ENCODE peak calls at places on chromosomes 6 and 20, in eight cellular contexts. One of them, this sample, is unnamed.

GRCh38 chr6:158095671-158096070 is 72.4 kb downstream of the SERAC1 start:
- DNase-seq in pancreas: no peak
- DNase-seq in upper lobe of right lung: no peak
- DNase-seq in fibroblast of lung: no peak
- DNase-seq in lung: no peak
- DNase-seq in Panc1: no peak
- DNase-seq in IMR-90: no peak
- DNase-seq in hepatocyte: no peak
- DNase-seq in this sample: no peak

GRCh38 chr6:85684125-85684808 is 41.6 kb upstream of the SYNCRIP start:
- DNase-seq in pancreas: no peak
- DNase-seq in lung: no peak
- DNase-seq in IMR-90: peak; percentile 48
- DNase-seq in fibroblast of lung: no peak
- DNase-seq in hepatocyte: no peak
- DNase-seq in Panc1: no peak
- DNase-seq in upper lobe of right lung: no peak
- DNase-seq in this sample: no peak

GRCh38 chr6:11432713-11433450 is 104.7 kb upstream of the TMEM170B start:
- DNase-seq in hepatocyte: no peak
- DNase-seq in lung: no peak
- DNase-seq in fibroblast of lung: peak; percentile 61
- DNase-seq in Panc1: no peak
- DNase-seq in pancreas: no peak
- DNase-seq in upper lobe of right lung: no peak
- DNase-seq in IMR-90: peak; percentile 77
- DNase-seq in this sample: no peak

GRCh38 chr6:158047120-158047518 is 65.5 kb downstream of the SYNJ2 start:
- DNase-seq in hepatocyte: peak; percentile 56
- DNase-seq in fibroblast of lung: no peak
- DNase-seq in IMR-90: peak; percentile 59
- DNase-seq in upper lobe of right lung: peak; percentile 33
- DNase-seq in lung: no peak
- DNase-seq in Panc1: no peak
- DNase-seq in pancreas: no peak
- DNase-seq in this sample: no peak

GRCh38 chr20:5001174-5002076 is at the start of gene SLC23A2:
- DNase-seq in lung: peak; percentile 30
- DNase-seq in pancreas: peak; percentile 25
- DNase-seq in fibroblast of lung: no peak
- DNase-seq in Panc1: no peak
- DNase-seq in IMR-90: no peak
- DNase-seq in upper lobe of right lung: peak; percentile 79
- DNase-seq in hepatocyte: peak; percentile 71
- DNase-seq in this sample: peak; percentile 66

GRCh38 chr6:6351626-6352025 is 31.2 kb upstream of the F13A1 start:
- DNase-seq in fibroblast of lung: no peak
- DNase-seq in Panc1: no peak
- DNase-seq in hepatocyte: no peak
- DNase-seq in pancreas: no peak
- DNase-seq in lung: no peak
- DNase-seq in upper lobe of right lung: no peak
- DNase-seq in IMR-90: no peak
- DNase-seq in this sample: no peak

GRCh38 chr6:2434911-2435310 is 189.5 kb upstream of the GMDS start:
- DNase-seq in lung: no peak
- DNase-seq in pancreas: no peak
- DNase-seq in Panc1: no peak
- DNase-seq in hepatocyte: no peak
- DNase-seq in fibroblast of lung: no peak
- DNase-seq in IMR-90: no peak
- DNase-seq in upper lobe of right lung: no peak
- DNase-seq in this sample: no peak

GRCh38 chr6:49479308-49480004 is 16.3 kb downstream of the CENPQ start:
- DNase-seq in pancreas: no peak
- DNase-seq in IMR-90: no peak
- DNase-seq in lung: no peak
- DNase-seq in Panc1: no peak
- DNase-seq in hepatocyte: peak; percentile 32
- DNase-seq in fibroblast of lung: no peak
- DNase-seq in upper lobe of right lung: no peak
- DNase-seq in this sample: no peak

GRCh38 chr6:5302220-5302946 is 41.1 kb downstream of the FARS2 start:
- DNase-seq in pancreas: no peak
- DNase-seq in fibroblast of lung: no peak
- DNase-seq in upper lobe of right lung: no peak
- DNase-seq in Panc1: no peak
- DNase-seq in IMR-90: peak; percentile 8
- DNase-seq in lung: no peak
- DNase-seq in hepatocyte: no peak
- DNase-seq in this sample: no peak

GRCh38 chr6:108806669-108807068 is 41.6 kb upstream of the ARMC2 start:
- DNase-seq in IMR-90: peak; percentile 34
- DNase-seq in upper lobe of right lung: no peak
- DNase-seq in pancreas: no peak
- DNase-seq in Panc1: no peak
- DNase-seq in hepatocyte: no peak
- DNase-seq in fibroblast of lung: no peak
- DNase-seq in lung: no peak
- DNase-seq in this sample: no peak

GRCh38 chr6:154638369-154638768 is 94.8 kb upstream of the SCAF8 start:
- DNase-seq in pancreas: no peak
- DNase-seq in IMR-90: peak; percentile 33
- DNase-seq in lung: no peak
- DNase-seq in fibroblast of lung: no peak
- DNase-seq in hepatocyte: no peak
- DNase-seq in upper lobe of right lung: no peak
- DNase-seq in Panc1: no peak
- DNase-seq in this sample: no peak

GRCh38 chr6:158599635-158600034 is 39.7 kb downstream of the TMEM181 start:
- DNase-seq in Panc1: no peak
- DNase-seq in pancreas: no peak
- DNase-seq in upper lobe of right lung: no peak
- DNase-seq in hepatocyte: no peak
- DNase-seq in fibroblast of lung: no peak
- DNase-seq in lung: no peak
- DNase-seq in IMR-90: no peak
- DNase-seq in this sample: no peak

GRCh38 chr6:73803562-73804221 is 107.7 kb downstream of the CD109 start:
- DNase-seq in IMR-90: peak; percentile 97
- DNase-seq in Panc1: no peak
- DNase-seq in fibroblast of lung: peak; percentile 93
- DNase-seq in lung: no peak
- DNase-seq in upper lobe of right lung: no peak
- DNase-seq in hepatocyte: peak; percentile 59
- DNase-seq in pancreas: no peak
- DNase-seq in this sample: no peak

GRCh38 chr6:3032986-3033385 is 33.3 kb downstream of the NQO2 start:
- DNase-seq in upper lobe of right lung: no peak
- DNase-seq in hepatocyte: peak; percentile 42
- DNase-seq in Panc1: no peak
- DNase-seq in IMR-90: peak; percentile 61
- DNase-seq in lung: no peak
- DNase-seq in pancreas: no peak
- DNase-seq in fibroblast of lung: no peak
- DNase-seq in this sample: no peak

GRCh38 chr20:15556869-15557268 is 1016.4 kb downstream of the KIF16B start:
- DNase-seq in IMR-90: no peak
- DNase-seq in upper lobe of right lung: no peak
- DNase-seq in lung: no peak
- DNase-seq in Panc1: no peak
- DNase-seq in fibroblast of lung: no peak
- DNase-seq in hepatocyte: no peak
- DNase-seq in pancreas: no peak
- DNase-seq in this sample: no peak

GRCh38 chr6:120735641-120736040 is 598.6 kb downstream of the TBC1D32 start:
- DNase-seq in pancreas: no peak
- DNase-seq in hepatocyte: no peak
- DNase-seq in lung: no peak
- DNase-seq in Panc1: no peak
- DNase-seq in upper lobe of right lung: no peak
- DNase-seq in IMR-90: no peak
- DNase-seq in fibroblast of lung: no peak
- DNase-seq in this sample: no peak

GRCh38 chr6:3403244-3404154 is 53.4 kb downstream of the SLC22A23 start:
- DNase-seq in lung: peak; percentile 46
- DNase-seq in IMR-90: no peak
- DNase-seq in Panc1: no peak
- DNase-seq in upper lobe of right lung: no peak
- DNase-seq in hepatocyte: peak; percentile 84
- DNase-seq in pancreas: peak; percentile 91
- DNase-seq in fibroblast of lung: no peak
- DNase-seq in this sample: no peak

GRCh38 chr6:1771324-1771723 is 161.6 kb downstream of the FOXC1 start:
- DNase-seq in Panc1: no peak
- DNase-seq in lung: no peak
- DNase-seq in hepatocyte: no peak
- DNase-seq in fibroblast of lung: no peak
- DNase-seq in IMR-90: peak; percentile 44
- DNase-seq in upper lobe of right lung: no peak
- DNase-seq in pancreas: no peak
- DNase-seq in this sample: no peak

GRCh38 chr6:20279608-20280287 is 67.5 kb upstream of the MBOAT1 start:
- DNase-seq in IMR-90: no peak
- DNase-seq in upper lobe of right lung: no peak
- DNase-seq in hepatocyte: peak; percentile 16
- DNase-seq in fibroblast of lung: no peak
- DNase-seq in Panc1: no peak
- DNase-seq in pancreas: no peak
- DNase-seq in lung: no peak
- DNase-seq in this sample: no peak

GRCh38 chr6:5084787-5085637 is at the start of gene PPP1R3G:
- DNase-seq in upper lobe of right lung: peak; percentile 70
- DNase-seq in fibroblast of lung: peak; percentile 70
- DNase-seq in Panc1: no peak
- DNase-seq in pancreas: no peak
- DNase-seq in IMR-90: peak; percentile 65
- DNase-seq in hepatocyte: peak; percentile 68
- DNase-seq in lung: no peak
- DNase-seq in this sample: no peak

DNA sequence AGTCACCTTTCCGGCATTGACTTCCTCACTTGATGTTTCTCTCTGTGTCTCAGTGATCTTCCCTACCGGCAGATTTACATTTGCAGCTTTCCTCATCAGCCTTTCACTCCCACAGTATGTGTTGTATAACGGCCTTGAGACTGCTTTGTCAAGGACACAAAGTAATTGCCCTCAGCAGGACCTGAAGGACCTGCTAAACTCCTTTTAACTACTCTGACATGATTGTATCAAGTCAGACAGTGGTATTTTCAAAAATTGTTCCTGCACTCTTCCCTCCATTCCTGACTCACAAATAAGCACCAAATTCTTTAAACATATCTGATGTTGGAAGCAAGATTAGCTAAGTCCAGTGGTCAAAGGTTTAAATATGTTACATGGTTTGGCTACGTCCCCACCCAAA is 62.4 kb downstream of the PDE10A start:
- DNase-seq in hepatocyte: no peak
- DNase-seq in fibroblast of lung: no peak
- DNase-seq in IMR-90: no peak
- DNase-seq in Panc1: no peak
- DNase-seq in lung: no peak
- DNase-seq in upper lobe of right lung: no peak
- DNase-seq in pancreas: no peak
- DNase-seq in this sample: no peak
- TF ChIP-seq CTCF in hepatocyte: no peak
- TF ChIP-seq CTCF in fibroblast of lung: no peak
- TF ChIP-seq CTCF in IMR-90: no peak
- TF ChIP-seq CTCF in Panc1: no peak
- TF ChIP-seq CTCF in lung: no peak
- TF ChIP-seq CTCF in upper lobe of right lung: no peak
- TF ChIP-seq CTCF in pancreas: no peak
- TF ChIP-seq CTCF in this sample: no peak

GRCh38 chr20:20031790-20032189 is 14.6 kb downstream of the NAA20 start:
- DNase-seq in hepatocyte: no peak
- DNase-seq in Panc1: no peak
- DNase-seq in fibroblast of lung: no peak
- DNase-seq in IMR-90: no peak
- DNase-seq in upper lobe of right lung: no peak
- DNase-seq in lung: no peak
- DNase-seq in pancreas: no peak
- DNase-seq in this sample: no peak
- H3K27ac ChIP-seq in hepatocyte: no peak overlapping the region
- H3K27ac ChIP-seq in Panc1: no peak overlapping the region
- H3K27ac ChIP-seq in fibroblast of lung: no peak overlapping the region
- H3K27ac ChIP-seq in IMR-90: no peak overlapping the region
- H3K27ac ChIP-seq in upper lobe of right lung: no peak overlapping the region
- H3K27ac ChIP-seq in lung: no peak overlapping the region
- H3K27ac ChIP-seq in pancreas: no peak overlapping the region
- H3K27ac ChIP-seq in this sample: no peak overlapping the region

DNA sequence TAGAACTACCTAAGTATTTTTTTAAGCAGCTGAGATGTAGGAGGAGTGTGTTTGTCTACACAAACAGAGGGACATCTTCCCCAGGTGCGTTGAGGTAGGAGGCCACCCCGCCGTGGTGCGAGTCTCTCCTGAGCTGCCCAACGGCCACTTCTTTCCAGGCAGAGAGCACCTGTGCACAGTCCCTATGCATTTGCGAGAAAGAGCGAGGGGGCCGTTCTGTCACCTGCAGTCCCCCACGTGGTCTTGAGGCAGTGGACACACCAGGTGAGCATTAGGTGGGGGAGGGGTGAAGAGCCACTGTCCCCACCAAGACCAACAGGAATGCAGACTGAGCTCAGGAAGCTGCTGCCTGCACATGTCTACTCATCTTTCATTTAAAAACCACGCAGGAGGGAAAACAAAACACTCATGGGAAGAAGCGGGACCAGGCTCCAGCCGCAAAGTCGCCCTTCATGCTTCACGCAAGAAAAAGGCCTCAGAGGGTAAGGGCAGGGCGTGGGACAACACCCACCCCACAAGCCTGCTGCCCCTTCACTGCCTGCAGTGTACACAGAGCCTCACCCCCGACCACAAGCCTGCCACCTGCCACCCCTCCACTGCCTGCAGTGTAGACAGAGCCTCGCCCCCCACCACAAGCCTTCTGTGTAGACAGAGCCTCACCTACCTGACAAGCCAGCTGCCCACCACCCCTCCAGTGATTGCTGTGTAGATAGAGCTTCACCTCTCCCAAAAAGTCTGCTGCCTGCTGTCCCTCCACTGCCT is 142.0 kb downstream of the DLL1 start:
- DNase-seq in fibroblast of lung: no peak
- DNase-seq in lung: no peak
- DNase-seq in pancreas: no peak
- DNase-seq in Panc1: no peak
- DNase-seq in upper lobe of right lung: no peak
- DNase-seq in hepatocyte: no peak
- DNase-seq in IMR-90: no peak
- DNase-seq in this sample: no peak
- H3K4me3 ChIP-seq in fibroblast of lung: no peak overlapping the region
- H3K4me3 ChIP-seq in lung: no peak overlapping the region
- H3K4me3 ChIP-seq in pancreas: no peak overlapping the region
- H3K4me3 ChIP-seq in Panc1: no peak overlapping the region
- H3K4me3 ChIP-seq in upper lobe of right lung: no peak overlapping the region
- H3K4me3 ChIP-seq in hepatocyte: no peak overlapping the region
- H3K4me3 ChIP-seq in IMR-90: no peak overlapping the region
- H3K4me3 ChIP-seq in this sample: no peak overlapping the region

DNA sequence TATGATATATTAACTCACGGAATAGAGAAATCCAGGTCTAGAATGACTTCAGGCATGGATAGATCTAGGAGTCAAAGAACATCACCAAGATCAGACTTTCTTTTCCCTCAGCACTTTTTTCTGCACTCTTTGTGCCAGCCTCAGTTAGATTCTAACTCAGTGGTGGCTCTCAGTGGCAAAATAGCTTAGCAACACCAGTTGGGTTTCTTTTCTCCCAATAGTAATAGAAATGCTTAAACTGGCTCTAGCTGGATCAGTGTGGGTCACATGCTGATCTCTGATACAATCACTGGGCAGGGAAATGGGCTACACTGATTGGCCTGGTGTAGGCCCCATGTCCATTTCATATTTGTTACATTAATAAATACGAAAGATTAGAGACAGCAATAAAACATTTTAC is 44.2 kb upstream of the ARFGEF2 start:
- DNase-seq in upper lobe of right lung: no peak
- DNase-seq in lung: no peak
- DNase-seq in pancreas: no peak
- DNase-seq in fibroblast of lung: no peak
- DNase-seq in IMR-90: no peak
- DNase-seq in hepatocyte: no peak
- DNase-seq in Panc1: no peak
- DNase-seq in this sample: no peak
- TF ChIP-seq CTCF in upper lobe of right lung: no peak
- TF ChIP-seq CTCF in lung: no peak
- TF ChIP-seq CTCF in pancreas: no peak
- TF ChIP-seq CTCF in fibroblast of lung: no peak
- TF ChIP-seq CTCF in IMR-90: no peak
- TF ChIP-seq CTCF in hepatocyte: no peak
- TF ChIP-seq CTCF in Panc1: no peak
- TF ChIP-seq CTCF in this sample: no peak